ENCODE peak calls at places on chromosomes 7 and 10, in six cellular contexts. One of them, this sample, is unnamed.

GRCh38 chr7:42883950-42884349 is 27.9 kb downstream of the C7orf25 start:
- DNase-seq in NCI-H2227 treated with DMSO at 0.1 percent for 48 hours: no peak
- DNase-seq in iris pigment epithelial cell: peak
- DNase-seq in amniotic epithelial cell: peak
- DNase-seq in GOT3: no peak
- DNase-seq in activated CD4-positive, alpha-beta T cell treated with anti-CD3 and anti-CD28 coated beads, Interleukin-2, amount 50 U/mL, for 24 hours: no peak
- DNase-seq in this sample: no peak

GRCh38 chr7:2237109-2237602 is 4.4 kb upstream of the MAD1L1 start:
- DNase-seq in iris pigment epithelial cell: no peak
- DNase-seq in NCI-H2227 treated with DMSO at 0.1 percent for 48 hours: no peak
- DNase-seq in amniotic epithelial cell: no peak
- DNase-seq in GOT3: no peak
- DNase-seq in activated CD4-positive, alpha-beta T cell treated with anti-CD3 and anti-CD28 coated beads, Interleukin-2, amount 50 U/mL, for 24 hours: no peak
- DNase-seq in this sample: no peak

GRCh38 chr10:12235796-12236195 is 39.8 kb downstream of the CDC123 start:
- DNase-seq in iris pigment epithelial cell: peak
- DNase-seq in activated CD4-positive, alpha-beta T cell treated with anti-CD3 and anti-CD28 coated beads, Interleukin-2, amount 50 U/mL, for 24 hours: no peak
- DNase-seq in NCI-H2227 treated with DMSO at 0.1 percent for 48 hours: no peak
- DNase-seq in amniotic epithelial cell: no peak
- DNase-seq in GOT3: no peak
- DNase-seq in this sample: no peak

GRCh38 chr7:78924581-78924980 is 528.9 kb downstream of the MAGI2 start:
- DNase-seq in amniotic epithelial cell: peak
- DNase-seq in NCI-H2227 treated with DMSO at 0.1 percent for 48 hours: peak
- DNase-seq in activated CD4-positive, alpha-beta T cell treated with anti-CD3 and anti-CD28 coated beads, Interleukin-2, amount 50 U/mL, for 24 hours: no peak
- DNase-seq in iris pigment epithelial cell: peak
- DNase-seq in GOT3: no peak
- DNase-seq in this sample: no peak

GRCh38 chr7:138245682-138246081 is 169.4 kb downstream of the AKR1D1 start:
- DNase-seq in amniotic epithelial cell: peak
- DNase-seq in iris pigment epithelial cell: peak
- DNase-seq in activated CD4-positive, alpha-beta T cell treated with anti-CD3 and anti-CD28 coated beads, Interleukin-2, amount 50 U/mL, for 24 hours: no peak
- DNase-seq in GOT3: no peak
- DNase-seq in NCI-H2227 treated with DMSO at 0.1 percent for 48 hours: no peak
- DNase-seq in this sample: no peak

GRCh38 chr7:43328785-43329380 is 216.4 kb downstream of the HECW1 start:
- DNase-seq in GOT3: no peak
- DNase-seq in amniotic epithelial cell: no peak
- DNase-seq in activated CD4-positive, alpha-beta T cell treated with anti-CD3 and anti-CD28 coated beads, Interleukin-2, amount 50 U/mL, for 24 hours: no peak
- DNase-seq in iris pigment epithelial cell: no peak
- DNase-seq in NCI-H2227 treated with DMSO at 0.1 percent for 48 hours: no peak
- DNase-seq in this sample: no peak

GRCh38 chr7:91892821-91893340 is 12.4 kb upstream of the MTERF1 start:
- DNase-seq in iris pigment epithelial cell: peak
- DNase-seq in GOT3: no peak
- DNase-seq in amniotic epithelial cell: peak
- DNase-seq in NCI-H2227 treated with DMSO at 0.1 percent for 48 hours: peak
- DNase-seq in activated CD4-positive, alpha-beta T cell treated with anti-CD3 and anti-CD28 coated beads, Interleukin-2, amount 50 U/mL, for 24 hours: no peak
- DNase-seq in this sample: no peak

GRCh38 chr7:47508389-47509380 is 73.2 kb downstream of the TNS3 start:
- DNase-seq in iris pigment epithelial cell: peak
- DNase-seq in NCI-H2227 treated with DMSO at 0.1 percent for 48 hours: no peak
- DNase-seq in activated CD4-positive, alpha-beta T cell treated with anti-CD3 and anti-CD28 coated beads, Interleukin-2, amount 50 U/mL, for 24 hours: no peak
- DNase-seq in GOT3: no peak
- DNase-seq in amniotic epithelial cell: peak
- DNase-seq in this sample: no peak

GRCh38 chr7:33334349-33334748 is 205.0 kb downstream of the BBS9 start:
- DNase-seq in amniotic epithelial cell: peak
- DNase-seq in activated CD4-positive, alpha-beta T cell treated with anti-CD3 and anti-CD28 coated beads, Interleukin-2, amount 50 U/mL, for 24 hours: no peak
- DNase-seq in iris pigment epithelial cell: peak
- DNase-seq in GOT3: no peak
- DNase-seq in NCI-H2227 treated with DMSO at 0.1 percent for 48 hours: no peak
- DNase-seq in this sample: no peak

GRCh38 chr10:90181251-90181691 is 479.9 kb downstream of the KIF20B start:
- DNase-seq in GOT3: no peak
- DNase-seq in activated CD4-positive, alpha-beta T cell treated with anti-CD3 and anti-CD28 coated beads, Interleukin-2, amount 50 U/mL, for 24 hours: no peak
- DNase-seq in NCI-H2227 treated with DMSO at 0.1 percent for 48 hours: no peak
- DNase-seq in amniotic epithelial cell: peak
- DNase-seq in iris pigment epithelial cell: no peak
- DNase-seq in this sample: no peak

GRCh38 chr7:68122806-68123205 is 1126.2 kb downstream of the TYW1 start:
- DNase-seq in amniotic epithelial cell: no peak
- DNase-seq in activated CD4-positive, alpha-beta T cell treated with anti-CD3 and anti-CD28 coated beads, Interleukin-2, amount 50 U/mL, for 24 hours: no peak
- DNase-seq in NCI-H2227 treated with DMSO at 0.1 percent for 48 hours: no peak
- DNase-seq in iris pigment epithelial cell: no peak
- DNase-seq in GOT3: no peak
- DNase-seq in this sample: no peak

GRCh38 chr10:77606751-77607150 is 30.9 kb downstream of the KCNMA1 start:
- DNase-seq in GOT3: no peak
- DNase-seq in NCI-H2227 treated with DMSO at 0.1 percent for 48 hours: no peak
- DNase-seq in activated CD4-positive, alpha-beta T cell treated with anti-CD3 and anti-CD28 coated beads, Interleukin-2, amount 50 U/mL, for 24 hours: no peak
- DNase-seq in iris pigment epithelial cell: no peak
- DNase-seq in amniotic epithelial cell: no peak
- DNase-seq in this sample: no peak

GRCh38 chr7:115910541-115911164 is 119.9 kb downstream of the TFEC start:
- DNase-seq in NCI-H2227 treated with DMSO at 0.1 percent for 48 hours: no peak
- DNase-seq in amniotic epithelial cell: peak
- DNase-seq in GOT3: no peak
- DNase-seq in iris pigment epithelial cell: peak
- DNase-seq in activated CD4-positive, alpha-beta T cell treated with anti-CD3 and anti-CD28 coated beads, Interleukin-2, amount 50 U/mL, for 24 hours: no peak
- DNase-seq in this sample: no peak

GRCh38 chr7:4782333-4783291 is 7.2 kb downstream of the AP5Z1 start:
- DNase-seq in iris pigment epithelial cell: no peak
- DNase-seq in activated CD4-positive, alpha-beta T cell treated with anti-CD3 and anti-CD28 coated beads, Interleukin-2, amount 50 U/mL, for 24 hours: no peak
- DNase-seq in amniotic epithelial cell: no peak
- DNase-seq in NCI-H2227 treated with DMSO at 0.1 percent for 48 hours: no peak
- DNase-seq in GOT3: no peak
- DNase-seq in this sample: no peak

GRCh38 chr7:64793106-64793755 is 997 bp upstream of the ZNF138 start:
- DNase-seq in GOT3: no peak
- DNase-seq in amniotic epithelial cell: no peak
- DNase-seq in activated CD4-positive, alpha-beta T cell treated with anti-CD3 and anti-CD28 coated beads, Interleukin-2, amount 50 U/mL, for 24 hours: no peak
- DNase-seq in NCI-H2227 treated with DMSO at 0.1 percent for 48 hours: no peak
- DNase-seq in iris pigment epithelial cell: no peak
- DNase-seq in this sample: no peak

GRCh38 chr10:61271127-61271780 is 181.9 kb downstream of the TMEM26 start:
- DNase-seq in GOT3: no peak
- DNase-seq in NCI-H2227 treated with DMSO at 0.1 percent for 48 hours: no peak
- DNase-seq in activated CD4-positive, alpha-beta T cell treated with anti-CD3 and anti-CD28 coated beads, Interleukin-2, amount 50 U/mL, for 24 hours: no peak
- DNase-seq in amniotic epithelial cell: peak
- DNase-seq in iris pigment epithelial cell: peak
- DNase-seq in this sample: no peak

GRCh38 chr10:119726291-119727261 is 726 bp downstream of the INPP5F start:
- DNase-seq in activated CD4-positive, alpha-beta T cell treated with anti-CD3 and anti-CD28 coated beads, Interleukin-2, amount 50 U/mL, for 24 hours: no peak
- DNase-seq in NCI-H2227 treated with DMSO at 0.1 percent for 48 hours: peak
- DNase-seq in amniotic epithelial cell: no peak
- DNase-seq in iris pigment epithelial cell: peak
- DNase-seq in GOT3: no peak
- DNase-seq in this sample: no peak

GRCh38 chr10:71744897-71745658 is 25.5 kb upstream of the C10orf105 start:
- DNase-seq in activated CD4-positive, alpha-beta T cell treated with anti-CD3 and anti-CD28 coated beads, Interleukin-2, amount 50 U/mL, for 24 hours: no peak
- DNase-seq in NCI-H2227 treated with DMSO at 0.1 percent for 48 hours: no peak
- DNase-seq in iris pigment epithelial cell: no peak
- DNase-seq in GOT3: no peak
- DNase-seq in amniotic epithelial cell: no peak
- DNase-seq in this sample: no peak